ENCODE peak calls at places on chromosomes 1 and 21, in six cellular contexts. One of them, this sample, is unnamed.

GRCh38 chr1:198462365-198463025 is 78.0 kb downstream of the ATP6V1G3 start:
- DNase-seq in OCI-LY7: no peak
- DNase-seq in pancreas: no peak
- DNase-seq in adrenal gland: no peak
- DNase-seq in RWPE2: peak
- DNase-seq in PC-9: no peak
- DNase-seq in this sample: no peak

GRCh38 chr1:168285419-168285790 is 4.7 kb downstream of the TBX19 start:
- DNase-seq in adrenal gland: no peak
- DNase-seq in RWPE2: no peak
- DNase-seq in OCI-LY7: no peak
- DNase-seq in PC-9: peak
- DNase-seq in pancreas: peak
- DNase-seq in this sample: no peak

GRCh38 chr1:245365071-245365470 is 210.3 kb downstream of the KIF26B start:
- DNase-seq in PC-9: no peak
- DNase-seq in RWPE2: no peak
- DNase-seq in pancreas: no peak
- DNase-seq in OCI-LY7: peak
- DNase-seq in adrenal gland: no peak
- DNase-seq in this sample: no peak

GRCh38 chr1:173295995-173296394 is 88.9 kb upstream of the TNFSF4 start:
- DNase-seq in pancreas: no peak
- DNase-seq in RWPE2: no peak
- DNase-seq in PC-9: no peak
- DNase-seq in adrenal gland: no peak
- DNase-seq in OCI-LY7: no peak
- DNase-seq in this sample: no peak

GRCh38 chr1:52365091-52365745 is 787 bp downstream of the CC2D1B start:
- DNase-seq in pancreas: peak
- DNase-seq in PC-9: peak
- DNase-seq in OCI-LY7: peak
- DNase-seq in RWPE2: no peak
- DNase-seq in adrenal gland: peak
- DNase-seq in this sample: peak

GRCh38 chr1:105636052-105636451 is 1420.4 kb upstream of the PRMT6 start:
- DNase-seq in adrenal gland: no peak
- DNase-seq in OCI-LY7: no peak
- DNase-seq in PC-9: no peak
- DNase-seq in pancreas: no peak
- DNase-seq in RWPE2: no peak
- DNase-seq in this sample: no peak

GRCh38 chr1:227961651-227962050 is 13.9 kb upstream of the WNT9A start:
- DNase-seq in PC-9: no peak
- DNase-seq in adrenal gland: no peak
- DNase-seq in RWPE2: no peak
- DNase-seq in pancreas: no peak
- DNase-seq in OCI-LY7: peak
- DNase-seq in this sample: no peak

GRCh38 chr21:46291561-46291960 is 5.4 kb downstream of the YBEY start:
- DNase-seq in adrenal gland: no peak
- DNase-seq in PC-9: no peak
- DNase-seq in OCI-LY7: no peak
- DNase-seq in RWPE2: no peak
- DNase-seq in pancreas: no peak
- DNase-seq in this sample: no peak

GRCh38 chr21:34242973-34243372 is 120.8 kb upstream of the KCNE2 start:
- DNase-seq in adrenal gland: no peak
- DNase-seq in pancreas: no peak
- DNase-seq in PC-9: no peak
- DNase-seq in OCI-LY7: no peak
- DNase-seq in RWPE2: no peak
- DNase-seq in this sample: no peak

GRCh38 chr1:53704804-53705445 is 34.0 kb downstream of the GLIS1 start:
- DNase-seq in OCI-LY7: no peak
- DNase-seq in RWPE2: no peak
- DNase-seq in adrenal gland: no peak
- DNase-seq in pancreas: no peak
- DNase-seq in PC-9: no peak
- DNase-seq in this sample: no peak

GRCh38 chr1:59032221-59032620 is 248.4 kb upstream of the JUN start:
- DNase-seq in RWPE2: no peak
- DNase-seq in OCI-LY7: no peak
- DNase-seq in PC-9: no peak
- DNase-seq in adrenal gland: no peak
- DNase-seq in pancreas: no peak
- DNase-seq in this sample: no peak

GRCh38 chr1:199272690-199273089 is 633.9 kb downstream of the PTPRC start:
- DNase-seq in OCI-LY7: no peak
- DNase-seq in pancreas: peak
- DNase-seq in adrenal gland: no peak
- DNase-seq in PC-9: peak
- DNase-seq in RWPE2: peak
- DNase-seq in this sample: peak

GRCh38 chr1:59816318-59816878 is 1.6 kb downstream of the HOOK1 start:
- DNase-seq in pancreas: no peak
- DNase-seq in OCI-LY7: no peak
- DNase-seq in adrenal gland: no peak
- DNase-seq in RWPE2: no peak
- DNase-seq in PC-9: no peak
- DNase-seq in this sample: no peak

GRCh38 chr21:15617968-15618367 is 111.8 kb upstream of the USP25 start:
- DNase-seq in PC-9: peak
- DNase-seq in adrenal gland: no peak
- DNase-seq in pancreas: no peak
- DNase-seq in OCI-LY7: no peak
- DNase-seq in RWPE2: no peak
- DNase-seq in this sample: no peak

GRCh38 chr1:162488219-162488618 is 9.4 kb upstream of the UHMK1 start:
- DNase-seq in RWPE2: no peak
- DNase-seq in pancreas: no peak
- DNase-seq in OCI-LY7: no peak
- DNase-seq in adrenal gland: no peak
- DNase-seq in PC-9: no peak
- DNase-seq in this sample: no peak

GRCh38 chr21:17461582-17461981 is 51.3 kb upstream of the CXADR start:
- DNase-seq in adrenal gland: peak
- DNase-seq in pancreas: no peak
- DNase-seq in RWPE2: no peak
- DNase-seq in OCI-LY7: no peak
- DNase-seq in PC-9: no peak
- DNase-seq in this sample: no peak

GRCh38 chr1:154931940-154932487 is 4.5 kb downstream of the PMVK start:
- DNase-seq in RWPE2: peak
- DNase-seq in PC-9: peak
- DNase-seq in pancreas: peak
- DNase-seq in OCI-LY7: no peak
- DNase-seq in adrenal gland: no peak
- DNase-seq in this sample: no peak

GRCh38 chr1:6001992-6002576 is 9.9 kb upstream of the NPHP4 start:
- DNase-seq in adrenal gland: peak
- DNase-seq in pancreas: peak
- DNase-seq in OCI-LY7: no peak
- DNase-seq in PC-9: peak
- DNase-seq in RWPE2: peak
- DNase-seq in this sample: no peak

GRCh38 chr1:35452086-35452485 is 105.1 kb downstream of the KIAA0319L start:
- DNase-seq in RWPE2: no peak
- DNase-seq in OCI-LY7: no peak
- DNase-seq in pancreas: no peak
- DNase-seq in adrenal gland: peak
- DNase-seq in PC-9: no peak
- DNase-seq in this sample: peak

GRCh38 chr21:44485254-44485793 is 30.0 kb downstream of the LRRC3 start:
- DNase-seq in OCI-LY7: no peak
- DNase-seq in pancreas: no peak
- DNase-seq in RWPE2: no peak
- DNase-seq in adrenal gland: no peak
- DNase-seq in PC-9: no peak
- DNase-seq in this sample: no peak

GRCh38 chr1:221575605-221576004 is 166.3 kb downstream of the DUSP10 start:
- DNase-seq in pancreas: no peak
- DNase-seq in RWPE2: no peak
- DNase-seq in adrenal gland: no peak
- DNase-seq in OCI-LY7: no peak
- DNase-seq in PC-9: no peak
- DNase-seq in this sample: no peak

GRCh38 chr21:33360281-33360680 is 35.5 kb downstream of the IFNAR1 start:
- DNase-seq in pancreas: no peak
- DNase-seq in PC-9: no peak
- DNase-seq in adrenal gland: no peak
- DNase-seq in OCI-LY7: no peak
- DNase-seq in RWPE2: no peak
- DNase-seq in this sample: no peak

GRCh38 chr1:6350416-6351088 is 43.0 kb downstream of the ACOT7 start:
- DNase-seq in pancreas: peak
- DNase-seq in adrenal gland: peak
- DNase-seq in PC-9: peak
- DNase-seq in RWPE2: peak
- DNase-seq in OCI-LY7: no peak
- DNase-seq in this sample: peak

GRCh38 chr1:56901720-56902119 is 47.1 kb downstream of the C8A start:
- DNase-seq in pancreas: no peak
- DNase-seq in adrenal gland: no peak
- DNase-seq in OCI-LY7: no peak
- DNase-seq in PC-9: no peak
- DNase-seq in RWPE2: no peak
- DNase-seq in this sample: no peak

GRCh38 chr1:161531986-161532875 is 7.9 kb downstream of the HSPA6 start:
- DNase-seq in RWPE2: no peak
- DNase-seq in PC-9: no peak
- DNase-seq in pancreas: no peak
- DNase-seq in OCI-LY7: no peak
- DNase-seq in adrenal gland: no peak
- DNase-seq in this sample: no peak

GRCh38 chr1:30524840-30525617 is 198.4 kb downstream of the MATN1 start:
- DNase-seq in pancreas: no peak
- DNase-seq in OCI-LY7: no peak
- DNase-seq in RWPE2: no peak
- DNase-seq in PC-9: no peak
- DNase-seq in adrenal gland: no peak
- DNase-seq in this sample: no peak

GRCh38 chr1:44673675-44674112 is 587 bp downstream of the TMEM53 start:
- DNase-seq in OCI-LY7: no peak
- DNase-seq in adrenal gland: no peak
- DNase-seq in pancreas: no peak
- DNase-seq in PC-9: no peak
- DNase-seq in RWPE2: no peak
- DNase-seq in this sample: no peak

GRCh38 chr1:208185801-208186201 is 58.4 kb downstream of the PLXNA2 start:
- DNase-seq in PC-9: no peak
- DNase-seq in adrenal gland: no peak
- DNase-seq in RWPE2: no peak
- DNase-seq in OCI-LY7: no peak
- DNase-seq in pancreas: no peak
- DNase-seq in this sample: no peak

GRCh38 chr21:42654179-42654912 is 925 bp downstream of the PDE9A start:
- DNase-seq in pancreas: no peak
- DNase-seq in OCI-LY7: peak
- DNase-seq in PC-9: peak
- DNase-seq in RWPE2: no peak
- DNase-seq in adrenal gland: no peak
- DNase-seq in this sample: no peak
- TF ChIP-seq CTCF in pancreas: no peak
- TF ChIP-seq CTCF in OCI-LY7: peak
- TF ChIP-seq CTCF in PC-9: no peak
- TF ChIP-seq CTCF in RWPE2: peak
- TF ChIP-seq CTCF in adrenal gland: no peak
- TF ChIP-seq CTCF in this sample: no peak

GRCh38 chr1:197146108-197147095 is at the start of gene ASPM:
- DNase-seq in pancreas: peak
- DNase-seq in adrenal gland: peak
- DNase-seq in PC-9: peak
- DNase-seq in RWPE2: peak
- DNase-seq in OCI-LY7: peak
- DNase-seq in this sample: peak
- H3K27ac ChIP-seq in pancreas: no peak
- H3K27ac ChIP-seq in adrenal gland: no peak
- H3K27ac ChIP-seq in PC-9: peak
- H3K27ac ChIP-seq in RWPE2: peak
- H3K27ac ChIP-seq in OCI-LY7: peak
- H3K27ac ChIP-seq in this sample: no peak

GRCh38 chr1:205744403-205744802 is 5.6 kb downstream of the NUCKS1 start:
- DNase-seq in adrenal gland: no peak
- DNase-seq in PC-9: no peak
- DNase-seq in OCI-LY7: no peak
- DNase-seq in pancreas: no peak
- DNase-seq in RWPE2: no peak
- DNase-seq in this sample: no peak

GRCh38 chr1:205749094-205749825 is 722 bp downstream of the NUCKS1 start:
- DNase-seq in OCI-LY7: peak
- DNase-seq in RWPE2: peak
- DNase-seq in PC-9: peak
- DNase-seq in adrenal gland: peak
- DNase-seq in pancreas: peak
- DNase-seq in this sample: peak

GRCh38 chr1:205748398-205749093 is 1.4 kb downstream of the NUCKS1 start:
- DNase-seq in RWPE2: no peak
- DNase-seq in PC-9: no peak
- DNase-seq in OCI-LY7: peak
- DNase-seq in adrenal gland: peak
- DNase-seq in pancreas: peak
- DNase-seq in this sample: peak

GRCh38 chr1:205743977-205744376 is 6.0 kb downstream of the NUCKS1 start:
- DNase-seq in pancreas: no peak
- DNase-seq in PC-9: no peak
- DNase-seq in OCI-LY7: no peak
- DNase-seq in RWPE2: no peak
- DNase-seq in adrenal gland: no peak
- DNase-seq in this sample: no peak

DNA sequence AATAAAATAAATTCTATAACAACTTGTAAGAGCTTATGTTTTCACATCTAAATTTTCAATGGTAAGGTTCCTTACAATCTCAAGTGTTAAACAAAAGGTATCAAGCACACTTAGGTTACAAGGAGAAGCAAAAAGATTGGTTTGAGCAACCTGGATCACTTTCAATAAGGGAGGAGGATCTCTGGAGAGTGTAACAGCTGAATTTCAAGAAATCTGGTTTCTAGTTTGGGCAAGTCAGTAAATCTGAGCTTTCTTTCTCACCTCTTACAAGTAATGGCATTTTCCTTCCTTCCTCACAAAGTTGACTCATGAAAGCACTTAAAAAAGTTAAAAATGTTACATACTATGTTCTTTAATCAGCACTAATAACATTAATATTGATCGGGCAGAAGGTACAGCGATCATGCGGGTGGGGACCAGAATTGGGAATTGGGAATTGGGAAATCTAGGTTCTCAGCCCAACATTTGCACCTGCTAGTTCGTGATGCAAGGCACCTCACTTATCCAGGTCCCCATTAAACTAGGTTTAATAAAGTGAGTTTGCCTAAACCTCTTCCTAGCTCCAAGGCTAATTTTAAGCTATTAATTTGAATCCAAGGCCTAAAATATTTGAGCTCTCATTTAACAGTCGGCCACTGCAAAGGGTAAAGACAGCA is 3.1 kb downstream of the NUCKS1 start:
- DNase-seq in OCI-LY7: no peak
- DNase-seq in PC-9: no peak
- DNase-seq in RWPE2: no peak
- DNase-seq in adrenal gland: no peak
- DNase-seq in pancreas: no peak
- DNase-seq in this sample: no peak
- H3K4me3 ChIP-seq in OCI-LY7: peak
- H3K4me3 ChIP-seq in PC-9: peak
- H3K4me3 ChIP-seq in RWPE2: no peak
- H3K4me3 ChIP-seq in adrenal gland: no peak
- H3K4me3 ChIP-seq in pancreas: no peak
- H3K4me3 ChIP-seq in this sample: no peak

GRCh38 chr1:187999973-188000372 is 1171.2 kb downstream of the PLA2G4A start:
- DNase-seq in pancreas: no peak
- DNase-seq in OCI-LY7: no peak
- DNase-seq in PC-9: no peak
- DNase-seq in adrenal gland: no peak
- DNase-seq in RWPE2: no peak
- DNase-seq in this sample: no peak
- TF ChIP-seq CTCF in pancreas: no peak
- TF ChIP-seq CTCF in OCI-LY7: no peak
- TF ChIP-seq CTCF in PC-9: no peak
- TF ChIP-seq CTCF in adrenal gland: peak
- TF ChIP-seq CTCF in RWPE2: peak
- TF ChIP-seq CTCF in this sample: peak